ENCODE peak calls at places on chromosomes 4 and X, in ten cellular contexts. H is NCI-H1436, C is HEK293T, D is EL, U is GM23248, A is HFF-Myc, K is GM04503, Z is NCI-H1694 treated with DMSO at 0.1 percent for 48 hours, V is endodermal cell, L is cardiac muscle cell. Q is an unnamed sample.

GRCh38 chr4:106541253-106541652 is 172.7 kb upstream of the GIMD1 start:
- DNase-seq in H (no peak), C (no peak), D (peak), U (peak), A (peak), K (peak), Z (no peak), V (no peak), L (no peak), Q (no peak)

GRCh38 chrX:39759526-39760224 is 338.1 kb downstream of the BCOR start:
- DNase-seq in H (no peak), C (no peak), D (peak), U (peak), A (no peak), K (no peak), Z (peak), V (peak), L (peak), Q (no peak)

GRCh38 chr4:7168106-7168505 is 24.2 kb upstream of the SORCS2 start:
- DNase-seq in H (no peak), C (no peak), D (no peak), U (no peak), A (no peak), K (no peak), Z (no peak), V (no peak), L (no peak), Q (no peak)

GRCh38 chr4:153112071-153112460 is 92.2 kb upstream of the TRIM2 start:
- DNase-seq in H (no peak), C (no peak), D (no peak), U (no peak), A (no peak), K (no peak), Z (no peak), V (no peak), L (no peak), Q (no peak)

GRCh38 chr4:163558539-163559044 is 64.1 kb downstream of the TMA16 start:
- DNase-seq in H (no peak), C (no peak), D (no peak), U (no peak), A (no peak), K (no peak), Z (no peak), V (no peak), L (no peak), Q (no peak)

GRCh38 chrX:108735680-108736508 is 469 bp downstream of the IRS4 start:
- DNase-seq in H (no peak), C (no peak), D (peak), U (peak), A (no peak), K (no peak), Z (no peak), V (no peak), L (peak), Q (no peak)

GRCh38 chrX:23855569-23855968 is 52.2 kb downstream of the APOO start:
- DNase-seq in H (no peak), C (no peak), D (no peak), U (no peak), A (no peak), K (no peak), Z (no peak), V (no peak), L (no peak), Q (no peak)

GRCh38 chr4:6750302-6751221 is 32.0 kb upstream of the KIAA0232 start:
- DNase-seq in H (no peak), C (no peak), D (no peak), U (no peak), A (no peak), K (no peak), Z (no peak), V (no peak), L (no peak), Q (no peak)

GRCh38 chrX:80282535-80282934 is 137.7 kb upstream of the TENT5D start:
- DNase-seq in H (no peak), C (no peak), D (no peak), U (peak), A (no peak), K (no peak), Z (no peak), V (no peak), L (no peak), Q (no peak)

GRCh38 chr4:140260227-140260626 is 106.2 kb upstream of the MAML3 start:
- DNase-seq in H (no peak), C (no peak), D (peak), U (peak), A (no peak), K (peak), Z (no peak), V (no peak), L (no peak), Q (no peak)

GRCh38 chr4:176726803-176727202 is 65.9 kb downstream of the VEGFC start:
- DNase-seq in H (no peak), C (no peak), D (no peak), U (no peak), A (peak), K (no peak), Z (no peak), V (no peak), L (peak), Q (no peak)

Q was measured in G401.